ENCODE peak calls at places on chromosomes 1 and 21, in ten cellular contexts. M, Z, F, T, U, N, S, C, Q and Y are unnamed samples.

GRCh38 chr1:24888971-24889670 is 41.0 kb downstream of the RUNX3 start:
- DNase-seq in N (peak), C (no peak), U (no peak), T (no peak), M (no peak), Q (no peak), Z (no peak), F (no peak), S (no peak), Y (no peak)

GRCh38 chr1:68624233-68624632 is 127.4 kb upstream of the DEPDC1 start:
- DNase-seq in M (no peak), F (no peak), U (no peak), Q (no peak), N (peak), C (no peak), T (no peak), S (no peak), Z (no peak), Y (no peak)

GRCh38 chr1:153866045-153866850 is 56.5 kb downstream of the GATAD2B start:
- DNase-seq in U (no peak), Q (no peak), T (no peak), N (peak), F (no peak), S (peak), Z (no peak), M (no peak), C (no peak), Y (no peak)

GRCh38 chr1:227766015-227766634 is 30.9 kb downstream of the SNAP47 start:
- DNase-seq in T (peak), Q (peak), N (no peak), U (no peak), S (no peak), M (peak), C (no peak), F (peak), Z (peak), Y (peak)

GRCh38 chr1:60348884-60349283 is 275.3 kb upstream of the C1orf87 start:
- DNase-seq in N (no peak), S (no peak), Z (no peak), T (no peak), Q (no peak), M (no peak), U (no peak), F (no peak), C (no peak), Y (no peak)

GRCh38 chr1:47915677-47916353 is 81.4 kb downstream of the TRABD2B start:
- DNase-seq in S (no peak), T (no peak), Q (no peak), F (no peak), N (no peak), M (no peak), U (no peak), C (no peak), Z (no peak), Y (no peak)

GRCh38 chr1:9881838-9882249 is 28.2 kb downstream of the CTNNBIP1 start:
- DNase-seq in N (peak), F (no peak), Z (no peak), M (no peak), U (no peak), S (no peak), C (no peak), T (no peak), Q (no peak), Y (no peak)

GRCh38 chr1:206890125-206890637 is 7.1 kb upstream of the IL24 start:
- DNase-seq in F (no peak), T (no peak), C (no peak), N (peak), Z (no peak), U (no peak), S (no peak), M (no peak), Q (no peak), Y (no peak)

GRCh38 chr21:35337573-35337972 is 288.5 kb upstream of the RUNX1 start:
- DNase-seq in U (no peak), Z (no peak), C (no peak), N (no peak), M (no peak), F (no peak), S (no peak), T (no peak), Q (no peak), Y (no peak)